ENCODE peak calls at places on chromosomes 12 and 14, in five cellular contexts. One of them, this sample, is unnamed.

GRCh38 chr14:38238332-38238731 is 17.6 kb downstream of the CLEC14A start:
- DNase-seq in T-helper 1 cell: no peak
- DNase-seq in RWPE1: no peak
- DNase-seq in esophagus muscularis mucosa: no peak
- DNase-seq in OCI-LY7: no peak
- DNase-seq in this sample: no peak

GRCh38 chr14:100098171-100098570 is 32.9 kb downstream of the EVL start:
- DNase-seq in OCI-LY7: no peak
- DNase-seq in esophagus muscularis mucosa: no peak
- DNase-seq in RWPE1: no peak
- DNase-seq in T-helper 1 cell: no peak
- DNase-seq in this sample: no peak

GRCh38 chr12:50314629-50315312 is 31.5 kb upstream of the LIMA1 start:
- DNase-seq in OCI-LY7: peak
- DNase-seq in T-helper 1 cell: no peak
- DNase-seq in esophagus muscularis mucosa: no peak
- DNase-seq in RWPE1: peak
- DNase-seq in this sample: no peak

GRCh38 chr14:52895000-52895399 is 55.9 kb downstream of the FERMT2 start:
- DNase-seq in OCI-LY7: no peak
- DNase-seq in RWPE1: no peak
- DNase-seq in T-helper 1 cell: no peak
- DNase-seq in esophagus muscularis mucosa: no peak
- DNase-seq in this sample: no peak

GRCh38 chr12:14167005-14167628 is 185.7 kb upstream of the GRIN2B start:
- DNase-seq in OCI-LY7: peak
- DNase-seq in T-helper 1 cell: no peak
- DNase-seq in RWPE1: peak
- DNase-seq in esophagus muscularis mucosa: no peak
- DNase-seq in this sample: no peak

GRCh38 chr12:46547421-46548340 is 175.1 kb upstream of the SLC38A2 start:
- DNase-seq in OCI-LY7: no peak
- DNase-seq in RWPE1: peak
- DNase-seq in T-helper 1 cell: no peak
- DNase-seq in esophagus muscularis mucosa: no peak
- DNase-seq in this sample: no peak

GRCh38 chr14:69574266-69574953 is at the start of gene CCDC177:
- DNase-seq in esophagus muscularis mucosa: no peak
- DNase-seq in RWPE1: peak
- DNase-seq in OCI-LY7: peak
- DNase-seq in T-helper 1 cell: peak
- DNase-seq in this sample: no peak

GRCh38 chr12:116138380-116138779 is 139.1 kb downstream of the MED13L start:
- DNase-seq in RWPE1: no peak
- DNase-seq in T-helper 1 cell: no peak
- DNase-seq in esophagus muscularis mucosa: no peak
- DNase-seq in OCI-LY7: no peak
- DNase-seq in this sample: no peak

GRCh38 chr12:52324068-52324444 is 2.9 kb upstream of the KRT83 start:
- DNase-seq in esophagus muscularis mucosa: no peak
- DNase-seq in OCI-LY7: no peak
- DNase-seq in RWPE1: no peak
- DNase-seq in T-helper 1 cell: no peak
- DNase-seq in this sample: no peak

GRCh38 chr14:31420013-31420318 is 384 bp downstream of the HEATR5A start:
- DNase-seq in RWPE1: peak
- DNase-seq in esophagus muscularis mucosa: no peak
- DNase-seq in OCI-LY7: peak
- DNase-seq in T-helper 1 cell: peak
- DNase-seq in this sample: no peak

GRCh38 chr14:56099081-56099797 is 19.0 kb upstream of the PELI2 start:
- DNase-seq in T-helper 1 cell: no peak
- DNase-seq in OCI-LY7: no peak
- DNase-seq in RWPE1: no peak
- DNase-seq in esophagus muscularis mucosa: no peak
- DNase-seq in this sample: no peak